ENCODE peak calls at places on chromosomes 13 and 19, in eight cellular contexts. D, A, V, G, O, J, U and Q are unnamed samples. For H3K27me3, the result is how much of the 10 kb centered on the place peaks cover.

GRCh38 chr19:28485300-28485699 is 727.7 kb downstream of the UQCRFS1 start:
- DNase-seq in O (no peak), V (peak), D (no peak), A (no peak), G (no peak), U (no peak), J (no peak), Q (peak)

GRCh38 chr13:51804295-51805172 is 571 bp upstream of the DHRS12 start:
- DNase-seq in J (no peak), D (no peak), O (no peak), U (no peak), V (peak), A (peak), G (no peak), Q (no peak)

GRCh38 chr19:39160889-39161672 is 35.5 kb downstream of the PAK4 start:
- DNase-seq in A (no peak), J (no peak), G (no peak), D (no peak), U (no peak), V (no peak), O (no peak), Q (no peak)

GRCh38 chr13:44759723-44760360 is 183.7 kb upstream of the TSC22D1 start:
- DNase-seq in O (peak), A (no peak), V (no peak), J (no peak), G (no peak), U (no peak), D (no peak), Q (no peak)

GRCh38 chr19:32104465-32105235 is 240.8 kb upstream of the ZNF507 start:
- DNase-seq in U (no peak), D (no peak), A (no peak), G (peak), J (no peak), V (peak), O (no peak), Q (no peak)

GRCh38 chr13:32041429-32041828 is 9.9 kb downstream of the FRY start:
- DNase-seq in V (no peak), D (no peak), U (peak), G (no peak), J (no peak), A (no peak), O (no peak), Q (no peak)

GRCh38 chr13:111937763-111938375 is 129.1 kb upstream of the SOX1 start:
- DNase-seq in A (no peak), G (no peak), J (no peak), O (no peak), U (no peak), V (no peak), D (no peak), Q (no peak)

GRCh38 chr19:19475845-19476828 is 39.2 kb downstream of the TSSK6 start:
- DNase-seq in O (peak), D (no peak), U (no peak), G (peak), A (no peak), V (peak), J (no peak), Q (no peak)

GRCh38 chr13:89969996-89970709 is 1377.3 kb upstream of the MIR17HG start:
- DNase-seq in J (no peak), A (no peak), O (no peak), U (no peak), V (no peak), D (no peak), G (no peak), Q (no peak)

GRCh38 chr13:106514928-106515634 is 20.4 kb downstream of the EFNB2 start:
- DNase-seq in J (no peak), U (no peak), V (no peak), G (no peak), O (no peak), D (no peak), A (no peak), Q (no peak)

GRCh38 chr13:25046985-25047660 is 48.8 kb upstream of the PABPC3 start:
- DNase-seq in O (no peak), U (no peak), J (no peak), A (peak), G (peak), V (no peak), D (no peak), Q (no peak)

GRCh38 chr19:8484331-8484894 is 18.0 kb downstream of the PRAM1 start:
- DNase-seq in V (no peak), O (no peak), G (no peak), J (no peak), U (no peak), D (no peak), A (no peak), Q (peak)

GRCh38 chr13:20378721-20379120 is 146.6 kb upstream of the GJB6 start:
- DNase-seq in O (no peak), J (no peak), V (no peak), D (no peak), U (no peak), G (no peak), A (no peak), Q (no peak)

GRCh38 chr19:53612762-53613526 is 18.9 kb upstream of the DPRX start:
- DNase-seq in J (no peak), O (peak), V (no peak), U (no peak), D (no peak), G (peak), A (no peak), Q (no peak)

GRCh38 chr13:62483774-62484173 is 1068.1 kb upstream of the PCDH20 start:
- DNase-seq in O (no peak), U (no peak), D (no peak), G (peak), J (no peak), V (no peak), A (no peak), Q (no peak)

GRCh38 chr13:57634829-57635165 is 3.3 kb downstream of the PCDH17 start:
- DNase-seq in V (no peak), A (peak), G (peak), U (no peak), O (no peak), J (no peak), D (no peak), Q (no peak)

GRCh38 chr19:15251749-15252397 is 19.6 kb upstream of the EPHX3 start:
- DNase-seq in U (no peak), G (peak), D (no peak), V (peak), A (peak), J (no peak), O (peak), Q (no peak)

GRCh38 chr19:17311455-17312248 is 2.3 kb downstream of the DDA1 start:
- DNase-seq in D (no peak), O (peak), J (no peak), U (no peak), G (no peak), A (no peak), V (no peak), Q (no peak)

GRCh38 chr13:98327326-98328314 is 150.6 kb upstream of the RNF113B start:
- DNase-seq in V (no peak), U (no peak), O (peak), D (no peak), G (peak), A (no peak), J (no peak), Q (no peak)

GRCh38 chr19:15488489-15489226 is 9.4 kb upstream of the PGLYRP2 start:
- DNase-seq in G (no peak), O (no peak), V (no peak), D (no peak), J (no peak), U (no peak), A (no peak), Q (no peak)

GRCh38 chr13:97434417-97435296 is 688 bp downstream of the RAP2A start:
- DNase-seq in O (no peak), V (peak), G (peak), A (peak), U (no peak), J (no peak), D (no peak), Q (no peak)

GRCh38 chr19:13150919-13151604 is 851 bp downstream of the IER2 start:
- DNase-seq in A (no peak), V (no peak), D (no peak), O (no peak), G (no peak), U (no peak), J (no peak), Q (no peak)

GRCh38 chr19:13152356-13152853 is 2.2 kb downstream of the IER2 start:
- DNase-seq in J (no peak), G (no peak), U (no peak), V (no peak), O (no peak), A (no peak), D (no peak), Q (no peak)

GRCh38 chr19:13150187-13150918 is at the start of the genes IER2 and STX10:
- DNase-seq in V (peak), D (no peak), A (peak), J (no peak), G (peak), U (no peak), O (peak), Q (peak)

GRCh38 chr19:13151605-13152355 is 1.6 kb downstream of the IER2 start:
- DNase-seq in A (peak), O (peak), J (no peak), D (peak), U (no peak), V (peak), G (peak), Q (peak)

GRCh38 chr19:13149628-13150186 is 468 bp downstream of the STX10 start:
- DNase-seq in J (no peak), V (peak), D (no peak), U (no peak), O (peak), G (peak), A (peak), Q (peak)
- TF ChIP-seq REST in J (no peak), V (no peak), D (no peak), U (no peak), O (no peak), G (no peak), A (no peak), Q (no peak)

DNA sequence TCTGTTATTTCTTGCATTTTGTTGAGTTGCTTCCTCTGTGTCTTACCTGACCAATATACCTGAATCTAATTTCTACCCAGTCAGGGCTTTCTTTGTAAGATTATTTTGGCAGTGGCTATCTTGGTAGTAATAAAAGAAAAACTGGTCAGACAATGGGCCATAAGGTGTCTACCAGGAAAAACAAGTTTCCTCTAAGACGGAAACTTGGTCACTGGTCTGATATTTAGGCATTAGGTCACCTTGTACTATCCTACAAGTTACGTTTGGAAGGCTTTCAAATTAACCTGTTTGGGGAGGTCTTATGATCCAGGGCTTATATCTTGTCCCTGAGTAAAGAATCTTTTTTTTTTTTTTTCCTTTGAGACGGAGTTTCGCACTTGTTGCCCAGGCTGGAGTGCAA is 9.2 kb downstream of the ZNF823 start:
- DNase-seq in O (no peak), A (no peak), U (no peak), J (no peak), G (no peak), V (no peak), D (no peak), Q (no peak)
- TF ChIP-seq POLR2AphosphoS5 in O (no peak), A (no peak), U (no peak), J (no peak), G (no peak), V (no peak), D (no peak), Q (no peak)

GRCh38 chr13:114228176-114228575 is 6.5 kb upstream of the CDC16 start:
- DNase-seq in G (no peak), A (no peak), O (no peak), U (no peak), D (no peak), V (no peak), J (no peak), Q (no peak)
- H3K27me3 ChIP-seq in G (under half), A (under half), O (under half), U (under half), D (under half), V (under half), J (under half), Q (under half)

GRCh38 chr19:40578442-40578908 is 1.8 kb downstream of the SHKBP1 start:
- DNase-seq in D (no peak), O (no peak), V (peak), A (peak), J (no peak), U (no peak), G (peak), Q (peak)
- TF ChIP-seq REST in D (no peak), O (no peak), V (no peak), A (no peak), J (no peak), U (no peak), G (no peak), Q (no peak)

GRCh38 chr19:7336321-7336973 is 12.3 kb upstream of the ARHGEF18 start:
- DNase-seq in A (no peak), U (no peak), G (no peak), V (no peak), J (no peak), O (no peak), D (no peak), Q (no peak)

GRCh38 chr19:7342143-7342542 is 6.6 kb upstream of the ARHGEF18 start:
- DNase-seq in D (no peak), O (no peak), V (no peak), U (no peak), J (no peak), G (no peak), A (no peak), Q (no peak)

GRCh38 chr19:7337380-7338194 is 11.2 kb upstream of the ARHGEF18 start:
- DNase-seq in D (no peak), G (no peak), V (no peak), J (no peak), O (no peak), A (no peak), U (peak), Q (peak)

GRCh38 chr19:7346488-7346971 is 2.2 kb upstream of the ARHGEF18 start:
- DNase-seq in D (no peak), G (no peak), J (no peak), A (no peak), O (peak), U (no peak), V (no peak), Q (no peak)

GRCh38 chr19:7340959-7341837 is 7.5 kb upstream of the ARHGEF18 start:
- DNase-seq in G (peak), D (peak), V (peak), U (peak), J (peak), O (peak), A (peak), Q (peak)
- TF ChIP-seq POLR2AphosphoS5 in G (no peak), D (no peak), V (no peak), U (no peak), J (no peak), O (no peak), A (no peak), Q (no peak)

GRCh38 chr13:110280231-110280813 is 26.6 kb downstream of the COL4A1 start:
- DNase-seq in V (no peak), U (no peak), O (no peak), D (no peak), G (no peak), J (no peak), A (no peak), Q (no peak)
- H3K27me3 ChIP-seq in V (under half), U (under half), O (under half), D (under half), G (under half), J (under half), A (under half), Q (under half)

GRCh38 chr19:6392219-6393073 is 518 bp downstream of the GTF2F1 start:
- DNase-seq in D (no peak), V (peak), U (no peak), J (no peak), O (no peak), A (no peak), G (peak), Q (no peak)

GRCh38 chr19:6396305-6396704 is 3.3 kb upstream of the GTF2F1 start:
- DNase-seq in G (no peak), O (no peak), U (no peak), A (no peak), D (no peak), J (no peak), V (no peak), Q (no peak)

GRCh38 chr19:6393074-6393981 is at the start of gene GTF2F1:
- DNase-seq in V (peak), J (peak), O (peak), D (peak), G (peak), U (peak), A (peak), Q (peak)

GRCh38 chr19:6394831-6395230 is 1.9 kb upstream of the GTF2F1 start:
- DNase-seq in U (no peak), J (no peak), G (peak), D (no peak), V (no peak), A (no peak), O (no peak), Q (no peak)

GRCh38 chr19:6393982-6394412 is 1.0 kb upstream of the GTF2F1 start:
- DNase-seq in A (no peak), G (no peak), U (peak), J (no peak), D (no peak), V (no peak), O (no peak), Q (peak)
- TF ChIP-seq REST in A (no peak), G (no peak), U (no peak), J (no peak), D (no peak), V (no peak), O (no peak), Q (no peak)